ENCODE peak calls at places on chromosomes 12 and 14, in nine cellular contexts. One of them, this sample, is unnamed.

GRCh38 chr12:6873094-6874006 is at the start of gene SPSB2:
- DNase-seq in pons: peak
- DNase-seq in HEK293T: peak
- DNase-seq in KG1: peak
- DNase-seq in activated T-helper 1 cell treated with anti-CD3 and anti-CD28 coated beads, Interleukin-12 subunit alpha, Interleukin-12 subunit beta, Interleukin-2, Interleukin-4 antibody, amounts not matched to agents 30 ng/mL and 10 ng/mL and 1 ng/mL, durations not matched to agents 14 hours and 24 hours and 36 hours: peak
- DNase-seq in aorta: peak
- DNase-seq in posterior cingulate gyrus: peak
- DNase-seq in left ventricle myocardium superior: peak
- DNase-seq in hypothalamus: peak
- DNase-seq in this sample: peak

GRCh38 chr14:61147898-61148549 is 133.1 kb downstream of the TMEM30B start:
- DNase-seq in aorta: peak
- DNase-seq in HEK293T: no peak
- DNase-seq in hypothalamus: no peak
- DNase-seq in pons: peak
- DNase-seq in activated T-helper 1 cell treated with anti-CD3 and anti-CD28 coated beads, Interleukin-12 subunit alpha, Interleukin-12 subunit beta, Interleukin-2, Interleukin-4 antibody, amounts not matched to agents 30 ng/mL and 10 ng/mL and 1 ng/mL, durations not matched to agents 14 hours and 24 hours and 36 hours: no peak
- DNase-seq in posterior cingulate gyrus: peak
- DNase-seq in left ventricle myocardium superior: peak
- DNase-seq in KG1: no peak
- DNase-seq in this sample: no peak

GRCh38 chr12:98256830-98257229 is 258.6 kb upstream of the TMPO start:
- DNase-seq in pons: no peak
- DNase-seq in left ventricle myocardium superior: no peak
- DNase-seq in HEK293T: no peak
- DNase-seq in aorta: no peak
- DNase-seq in posterior cingulate gyrus: no peak
- DNase-seq in KG1: no peak
- DNase-seq in activated T-helper 1 cell treated with anti-CD3 and anti-CD28 coated beads, Interleukin-12 subunit alpha, Interleukin-12 subunit beta, Interleukin-2, Interleukin-4 antibody, amounts not matched to agents 30 ng/mL and 10 ng/mL and 1 ng/mL, durations not matched to agents 14 hours and 24 hours and 36 hours: no peak
- DNase-seq in hypothalamus: no peak
- DNase-seq in this sample: no peak

GRCh38 chr12:1594295-1595025 is at the start of gene FBXL14:
- DNase-seq in posterior cingulate gyrus: peak
- DNase-seq in HEK293T: peak
- DNase-seq in left ventricle myocardium superior: peak
- DNase-seq in pons: peak
- DNase-seq in aorta: peak
- DNase-seq in activated T-helper 1 cell treated with anti-CD3 and anti-CD28 coated beads, Interleukin-12 subunit alpha, Interleukin-12 subunit beta, Interleukin-2, Interleukin-4 antibody, amounts not matched to agents 30 ng/mL and 10 ng/mL and 1 ng/mL, durations not matched to agents 14 hours and 24 hours and 36 hours: peak
- DNase-seq in hypothalamus: peak
- DNase-seq in KG1: peak
- DNase-seq in this sample: peak

GRCh38 chr12:95805864-95806669 is 15.5 kb upstream of the NTN4 start:
- DNase-seq in aorta: no peak
- DNase-seq in HEK293T: no peak
- DNase-seq in posterior cingulate gyrus: no peak
- DNase-seq in left ventricle myocardium superior: no peak
- DNase-seq in hypothalamus: no peak
- DNase-seq in KG1: no peak
- DNase-seq in activated T-helper 1 cell treated with anti-CD3 and anti-CD28 coated beads, Interleukin-12 subunit alpha, Interleukin-12 subunit beta, Interleukin-2, Interleukin-4 antibody, amounts not matched to agents 30 ng/mL and 10 ng/mL and 1 ng/mL, durations not matched to agents 14 hours and 24 hours and 36 hours: no peak
- DNase-seq in pons: no peak
- DNase-seq in this sample: no peak

GRCh38 chr14:41957459-41957858 is 350.8 kb downstream of the LRFN5 start:
- DNase-seq in KG1: no peak
- DNase-seq in pons: no peak
- DNase-seq in activated T-helper 1 cell treated with anti-CD3 and anti-CD28 coated beads, Interleukin-12 subunit alpha, Interleukin-12 subunit beta, Interleukin-2, Interleukin-4 antibody, amounts not matched to agents 30 ng/mL and 10 ng/mL and 1 ng/mL, durations not matched to agents 14 hours and 24 hours and 36 hours: no peak
- DNase-seq in left ventricle myocardium superior: no peak
- DNase-seq in HEK293T: no peak
- DNase-seq in hypothalamus: no peak
- DNase-seq in posterior cingulate gyrus: no peak
- DNase-seq in aorta: no peak
- DNase-seq in this sample: no peak

GRCh38 chr12:121064116-121064515 is 25.1 kb upstream of the OASL start:
- DNase-seq in posterior cingulate gyrus: no peak
- DNase-seq in aorta: no peak
- DNase-seq in KG1: no peak
- DNase-seq in left ventricle myocardium superior: no peak
- DNase-seq in pons: no peak
- DNase-seq in HEK293T: no peak
- DNase-seq in hypothalamus: no peak
- DNase-seq in activated T-helper 1 cell treated with anti-CD3 and anti-CD28 coated beads, Interleukin-12 subunit alpha, Interleukin-12 subunit beta, Interleukin-2, Interleukin-4 antibody, amounts not matched to agents 30 ng/mL and 10 ng/mL and 1 ng/mL, durations not matched to agents 14 hours and 24 hours and 36 hours: no peak
- DNase-seq in this sample: no peak

GRCh38 chr14:67137744-67138371 is 51.4 kb upstream of the GARIN2 start:
- DNase-seq in left ventricle myocardium superior: no peak
- DNase-seq in posterior cingulate gyrus: no peak
- DNase-seq in hypothalamus: no peak
- DNase-seq in aorta: no peak
- DNase-seq in pons: no peak
- DNase-seq in activated T-helper 1 cell treated with anti-CD3 and anti-CD28 coated beads, Interleukin-12 subunit alpha, Interleukin-12 subunit beta, Interleukin-2, Interleukin-4 antibody, amounts not matched to agents 30 ng/mL and 10 ng/mL and 1 ng/mL, durations not matched to agents 14 hours and 24 hours and 36 hours: no peak
- DNase-seq in HEK293T: no peak
- DNase-seq in KG1: peak
- DNase-seq in this sample: no peak

GRCh38 chr12:102463659-102464249 is 16.6 kb downstream of the IGF1 start:
- DNase-seq in HEK293T: no peak
- DNase-seq in KG1: no peak
- DNase-seq in pons: no peak
- DNase-seq in left ventricle myocardium superior: no peak
- DNase-seq in posterior cingulate gyrus: no peak
- DNase-seq in aorta: no peak
- DNase-seq in hypothalamus: no peak
- DNase-seq in activated T-helper 1 cell treated with anti-CD3 and anti-CD28 coated beads, Interleukin-12 subunit alpha, Interleukin-12 subunit beta, Interleukin-2, Interleukin-4 antibody, amounts not matched to agents 30 ng/mL and 10 ng/mL and 1 ng/mL, durations not matched to agents 14 hours and 24 hours and 36 hours: no peak
- DNase-seq in this sample: no peak

GRCh38 chr14:39773387-39773786 is 341.2 kb upstream of the FBXO33 start:
- DNase-seq in HEK293T: no peak
- DNase-seq in left ventricle myocardium superior: no peak
- DNase-seq in aorta: no peak
- DNase-seq in hypothalamus: no peak
- DNase-seq in KG1: no peak
- DNase-seq in posterior cingulate gyrus: no peak
- DNase-seq in activated T-helper 1 cell treated with anti-CD3 and anti-CD28 coated beads, Interleukin-12 subunit alpha, Interleukin-12 subunit beta, Interleukin-2, Interleukin-4 antibody, amounts not matched to agents 30 ng/mL and 10 ng/mL and 1 ng/mL, durations not matched to agents 14 hours and 24 hours and 36 hours: no peak
- DNase-seq in pons: no peak
- DNase-seq in this sample: no peak

GRCh38 chr14:51862171-51862838 is 1.9 kb downstream of the GNG2 start:
- DNase-seq in hypothalamus: no peak
- DNase-seq in posterior cingulate gyrus: no peak
- DNase-seq in KG1: peak
- DNase-seq in left ventricle myocardium superior: no peak
- DNase-seq in HEK293T: no peak
- DNase-seq in activated T-helper 1 cell treated with anti-CD3 and anti-CD28 coated beads, Interleukin-12 subunit alpha, Interleukin-12 subunit beta, Interleukin-2, Interleukin-4 antibody, amounts not matched to agents 30 ng/mL and 10 ng/mL and 1 ng/mL, durations not matched to agents 14 hours and 24 hours and 36 hours: peak
- DNase-seq in aorta: no peak
- DNase-seq in pons: no peak
- DNase-seq in this sample: no peak